ENCODE peak calls at places on chromosome 17, in seven cellular contexts. P is EH; R is T-cell; O is ELR; Q is Caki2; H is activated T-helper 1 cell treated with anti-CD3 and anti-CD28 coated beads, Interleukin-12 subunit alpha, Interleukin-12 subunit beta, Interleukin-2, Interleukin-4 antibody, amounts not matched to agents 30 ng/mL and 10 ng/mL and 1 ng/mL, durations not matched to agents 14 hours and 24 hours and 36 hours; Z is C1 segment of cervical spinal cord. J is an unnamed sample.

GRCh38 chr17:42683407-42684031 is 1.2 kb downstream of the CNTNAP1 start:
- DNase-seq in P (peak), R (no peak), O (no peak), Q (no peak), H (no peak), Z (no peak), J (peak)

GRCh38 chr17:17080781-17081180 is 38.5 kb downstream of the MPRIP start:
- DNase-seq in P (no peak), R (no peak), O (no peak), Q (no peak), H (no peak), Z (no peak), J (no peak)

GRCh38 chr17:40530531-40530987 is 29.1 kb upstream of the TNS4 start:
- DNase-seq in P (no peak), R (no peak), O (no peak), Q (no peak), H (no peak), Z (no peak), J (no peak)

GRCh38 chr17:66910651-66911285 is 53.7 kb upstream of the CACNG4 start:
- DNase-seq in P (no peak), R (no peak), O (no peak), Q (no peak), H (no peak), Z (no peak), J (no peak)

GRCh38 chr17:2933606-2934005 is 129.8 kb downstream of the OR1D5 start:
- DNase-seq in P (no peak), R (no peak), O (no peak), Q (no peak), H (no peak), Z (no peak), J (no peak)

GRCh38 chr17:7854851-7855642 is at the start of gene TMEM88:
- DNase-seq in P (no peak), R (no peak), O (no peak), Q (no peak), H (no peak), Z (no peak), J (peak)

GRCh38 chr17:37740861-37741260 is 4.0 kb downstream of the HNF1B start:
- DNase-seq in P (no peak), R (no peak), O (no peak), Q (no peak), H (no peak), Z (no peak), J (no peak)

GRCh38 chr17:40452921-40453378 is 9.7 kb downstream of the IGFBP4 start:
- DNase-seq in P (no peak), R (no peak), O (peak), Q (no peak), H (no peak), Z (no peak), J (no peak)

GRCh38 chr17:21199856-21200255 is 14.1 kb downstream of the TMEM11 start:
- DNase-seq in P (no peak), R (no peak), O (no peak), Q (no peak), H (no peak), Z (no peak), J (no peak)

GRCh38 chr17:428414-428813 is 75.8 kb upstream of the RPH3AL start:
- DNase-seq in P (no peak), R (no peak), O (no peak), Q (no peak), H (no peak), Z (no peak), J (no peak)

GRCh38 chr17:14333506-14333905 is 32.6 kb downstream of the HS3ST3B1 start:
- DNase-seq in P (no peak), R (no peak), O (no peak), Q (no peak), H (no peak), Z (no peak), J (no peak)

GRCh38 chr17:79749156-79749815 is 18.5 kb downstream of the ENPP7 start:
- DNase-seq in P (peak), R (no peak), O (peak), Q (peak), H (no peak), Z (no peak), J (no peak)

GRCh38 chr17:78419970-78420820 is 41.7 kb downstream of the PGS1 start:
- DNase-seq in P (peak), R (no peak), O (no peak), Q (no peak), H (no peak), Z (no peak), J (peak)

GRCh38 chr17:35587074-35587961 is at the start of gene AP2B1:
- DNase-seq in P (peak), R (peak), O (peak), Q (peak), H (peak), Z (peak), J (peak)

J was measured in dermis blood vessel endothelial cell.